ENCODE peak calls at places on chromosomes 3 and 15, in six cellular contexts. M is heart right ventricle, N is uterus, V is lower lobe of right lung, J is thoracic aorta, Y is fibroblast of lung. A is an unnamed sample.

GRCh38 chr3:17805461-17805940 is 63.1 kb upstream of the TBC1D5 start:
- DNase-seq in J (no peak), N (no peak), V (no peak), Y (no peak), M (no peak), A (no peak)

GRCh38 chr3:79809106-79809505 is 41.3 kb upstream of the ROBO1 start:
- DNase-seq in V (no peak), N (no peak), Y (no peak), J (no peak), M (no peak), A (no peak)

GRCh38 chr3:78978037-78978436 is 789.8 kb downstream of the ROBO1 start:
- DNase-seq in V (no peak), M (no peak), Y (no peak), J (no peak), N (no peak), A (no peak)

GRCh38 chr3:141271279-141272033 is 39.8 kb downstream of the PXYLP1 start:
- DNase-seq in V (no peak), J (no peak), Y (no peak), N (no peak), M (no peak), A (no peak)

GRCh38 chr15:58378241-58379085 is 53.3 kb upstream of the LIPC start:
- DNase-seq in N (no peak), J (no peak), M (no peak), Y (peak; percentile 60), V (no peak), A (no peak)

GRCh38 chr15:93865610-93866009 is 365.8 kb upstream of the MCTP2 start:
- DNase-seq in V (no peak), Y (no peak), M (peak; percentile 22), J (no peak), N (peak; percentile 22), A (no peak)

GRCh38 chr3:172087827-172088580 is 48.6 kb downstream of the FNDC3B start:
- DNase-seq in V (no peak), J (no peak), M (no peak), Y (peak; percentile 39), N (no peak), A (no peak)

GRCh38 chr3:59425942-59426341 is 376.1 kb upstream of the CFAP20DC start:
- DNase-seq in Y (peak; percentile 20), J (no peak), V (no peak), M (no peak), N (no peak), A (no peak)

GRCh38 chr15:101210466-101210865 is 41.4 kb downstream of the CHSY1 start:
- DNase-seq in J (no peak), V (no peak), Y (no peak), N (no peak), M (no peak), A (no peak)

GRCh38 chr3:46692566-46692983 is 904 bp downstream of the ALS2CL start:
- DNase-seq in J (no peak), V (peak; percentile 92), M (no peak), N (no peak), Y (peak; percentile 27), A (peak; percentile 73)

GRCh38 chr3:140092883-140093536 is 158.0 kb downstream of the CLSTN2 start:
- DNase-seq in M (no peak), J (no peak), Y (no peak), V (no peak), N (no peak), A (no peak)

GRCh38 chr3:13346481-13347389 is 73.4 kb downstream of the NUP210 start:
- DNase-seq in V (no peak), N (no peak), J (no peak), M (peak; percentile 27), Y (no peak), A (peak; percentile 36)

GRCh38 chr3:129230311-129231019 is 18.9 kb upstream of the COPG1 start:
- DNase-seq in N (no peak), J (no peak), Y (peak; percentile 85), V (peak; percentile 53), M (no peak), A (no peak)

GRCh38 chr3:45950686-45951600 is 7.7 kb downstream of the CXCR6 start:
- DNase-seq in M (no peak), V (no peak), N (no peak), Y (no peak), J (no peak), A (no peak)

GRCh38 chr3:33440328-33440577 is at the start of gene UBP1:
- DNase-seq in N (no peak), V (peak; percentile 100), M (no peak), Y (no peak), J (no peak), A (peak; percentile 100)

GRCh38 chr15:44726136-44726535 is 10.2 kb upstream of the TRIM69 start:
- DNase-seq in Y (peak; percentile 23), M (no peak), J (no peak), N (no peak), V (no peak), A (no peak)

GRCh38 chr15:29818141-29818540 is 4.1 kb downstream of the TJP1 start:
- DNase-seq in N (no peak), M (no peak), J (no peak), V (no peak), Y (no peak), A (no peak)

GRCh38 chr15:75154461-75155062 is 47.1 kb upstream of the C15orf39 start:
- DNase-seq in J (no peak), Y (no peak), N (no peak), V (no peak), M (no peak), A (no peak)

GRCh38 chr15:48671381-48672022 is 26.0 kb upstream of the FBN1 start:
- DNase-seq in Y (peak; percentile 93), V (no peak), J (peak; percentile 5), N (peak; percentile 36), M (peak; percentile 57), A (peak; percentile 79)

GRCh38 chr3:197801801-197802504 is 10.9 kb downstream of the LRCH3 start:
- DNase-seq in N (no peak), Y (peak; percentile 54), V (no peak), J (no peak), M (no peak), A (no peak)

GRCh38 chr3:49972656-49973055 is 32.7 kb downstream of the RBM6 start:
- DNase-seq in M (no peak), N (no peak), V (no peak), J (no peak), Y (no peak), A (no peak)

GRCh38 chr3:49976942-49977341 is 37.0 kb downstream of the RBM6 start:
- DNase-seq in Y (no peak), V (no peak), N (no peak), M (no peak), J (no peak), A (no peak)
- H3K27ac ChIP-seq in Y (no peak overlapping the region), V (no peak overlapping the region), N (no peak overlapping the region), M (no peak overlapping the region), J (no peak overlapping the region), A (no peak overlapping the region)

GRCh38 chr3:43156812-43157455 is 51.1 kb upstream of the POMGNT2 start:
- DNase-seq in V (no peak), J (no peak), N (no peak), Y (no peak), M (no peak), A (no peak)
- H3K27ac ChIP-seq in V (no peak overlapping the region), J (no peak overlapping the region), N (no peak overlapping the region), Y (no peak overlapping the region), M (no peak overlapping the region), A (no peak overlapping the region)

DNA sequence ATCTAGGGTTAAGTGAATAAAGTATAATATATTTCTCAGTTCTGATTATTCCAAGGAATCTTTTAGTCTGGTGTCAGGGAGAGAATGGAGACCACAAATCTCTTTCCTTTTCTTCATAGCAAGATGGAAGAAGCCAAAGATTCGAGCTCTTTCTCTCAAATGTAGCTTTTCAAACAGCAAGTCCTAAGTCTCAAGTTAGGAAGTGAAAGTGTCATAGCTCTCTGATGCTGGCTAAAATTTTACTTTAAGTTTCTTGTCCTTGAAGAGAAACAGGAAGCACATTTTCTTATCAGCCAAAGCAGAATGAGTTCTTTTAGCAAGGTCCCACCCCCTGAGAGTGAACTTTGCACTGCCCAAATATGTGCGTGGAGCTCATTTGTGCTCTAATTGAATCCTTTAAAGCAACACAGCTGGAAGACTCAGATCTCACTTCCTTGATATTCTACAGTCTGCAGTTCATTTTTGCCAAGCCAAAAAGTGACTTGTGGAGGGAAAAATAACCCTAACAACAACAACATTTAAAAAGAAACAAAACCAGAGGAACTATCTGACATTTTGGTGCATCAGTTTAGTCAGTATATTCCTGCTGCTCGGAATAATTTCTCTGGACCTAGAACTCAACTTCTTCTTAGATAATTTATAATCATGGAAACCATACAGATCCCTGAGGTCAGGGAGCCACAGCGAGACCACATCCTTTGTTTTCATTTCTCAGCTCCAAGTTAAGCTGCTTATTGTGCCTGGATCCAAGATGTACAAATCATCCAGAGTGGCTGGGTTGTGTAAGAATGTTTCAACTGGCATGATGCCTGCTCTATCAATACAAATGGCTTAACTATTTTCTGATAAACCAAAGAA is 238.7 kb upstream of the P2RY1 start:
- DNase-seq in J (peak; percentile 5), M (peak; percentile 71), N (peak; percentile 66), V (no peak), Y (peak; percentile 91), A (no peak)
- H3K27ac ChIP-seq in J (peak overlapping the region; percentile 62), M (peak overlapping the region; percentile 73), N (peak overlapping the region; percentile 92), V (peak overlapping the region; percentile 72), Y (peak overlapping the region; percentile 2), A (peak overlapping the region; percentile 46)

GRCh38 chr3:24846286-24846860 is 351.7 kb upstream of the THRB start:
- DNase-seq in M (no peak), J (no peak), Y (no peak), N (no peak), V (no peak), A (no peak)
- H3K27ac ChIP-seq in M (no peak overlapping the region), J (no peak overlapping the region), Y (no peak overlapping the region), N (no peak overlapping the region), V (no peak overlapping the region), A (no peak overlapping the region)

GRCh38 chr3:66140106-66140505 is 80.7 kb upstream of the SLC25A26 start:
- DNase-seq in M (no peak), N (no peak), J (no peak), Y (peak; percentile 36), V (no peak), A (no peak)
- H3K27ac ChIP-seq in M (no peak overlapping the region), N (no peak overlapping the region), J (no peak overlapping the region), Y (no peak overlapping the region), V (no peak overlapping the region), A (no peak overlapping the region)

DNA sequence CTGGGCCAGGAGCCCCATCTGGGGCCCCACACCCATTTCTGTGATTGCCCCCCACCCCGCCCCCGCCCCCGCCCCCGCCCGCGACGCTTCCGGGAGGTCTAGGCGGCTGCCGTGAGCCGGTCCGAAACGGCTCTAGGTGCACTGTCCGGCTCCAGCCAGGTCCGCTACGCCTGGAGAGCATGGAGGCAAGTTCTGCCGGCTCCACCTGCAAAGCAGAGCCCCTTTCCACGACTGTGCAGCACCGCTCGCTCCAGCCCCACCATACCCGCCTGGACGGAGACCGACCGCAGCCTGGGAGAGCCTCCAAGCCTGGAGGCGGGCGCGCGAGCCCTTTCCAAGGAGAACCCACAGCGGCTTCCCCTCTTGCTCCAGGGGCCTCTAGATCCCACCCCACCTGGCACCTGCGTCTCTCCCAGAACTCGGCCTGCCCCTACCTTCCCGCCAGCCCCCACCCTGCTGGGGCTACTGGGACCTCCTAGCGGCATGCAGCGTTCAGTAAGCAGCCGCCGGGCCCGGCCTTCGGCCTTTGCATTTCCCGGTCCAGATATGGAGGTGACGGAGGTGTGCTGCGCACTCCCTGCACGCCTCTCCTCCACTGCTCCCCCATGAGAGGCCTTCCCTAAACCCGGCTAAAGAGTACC is 66.2 kb downstream of the KLF13 start:
- DNase-seq in Y (no peak), J (no peak), V (no peak), N (no peak), M (no peak), A (no peak)
- H3K27ac ChIP-seq in Y (no peak overlapping the region), J (peak overlapping the region; percentile 98), V (peak overlapping the region; percentile 94), N (peak overlapping the region; percentile 97), M (peak overlapping the region; percentile 94), A (peak overlapping the region; percentile 80)

A was measured in psoas muscle.